ENCODE peak calls at places on chromosomes 4 and X, in seven cellular contexts. F, U, H, I, T, K and C are unnamed samples.

GRCh38 chrX:120752431-120753128 is 122.7 kb upstream of the C1GALT1C1 start:
- ATAC-seq in F (no peak), U (no peak), H (no peak), I (no peak), T (peak; percentile 48), K (no peak), C (no peak)

GRCh38 chr4:122764808-122765189 is 32.3 kb downstream of the BBS12 start:
- ATAC-seq in F (peak; percentile 56), U (no peak), H (no peak), I (no peak), T (no peak), K (peak; percentile 96), C (peak; percentile 84)

GRCh38 chr4:105060628-105061027 is 86.0 kb upstream of the TET2 start:
- ATAC-seq in F (peak; percentile 69), U (no peak), H (no peak), I (peak; percentile 21), T (no peak), K (peak; percentile 75), C (peak; percentile 71)

GRCh38 chrX:23805379-23805778 is 22.4 kb downstream of the SAT1 start:
- ATAC-seq in F (no peak), U (no peak), H (no peak), I (no peak), T (no peak), K (no peak), C (no peak)

GRCh38 chr4:1104647-1105046 is 8.7 kb downstream of the RNF212 start:
- ATAC-seq in F (no peak), U (no peak), H (no peak), I (no peak), T (no peak), K (no peak), C (no peak)

GRCh38 chr4:51895158-51895557 is 52.2 kb downstream of the DCUN1D4 start:
- ATAC-seq in F (peak; percentile 21), U (no peak), H (peak; percentile 44), I (peak; percentile 27), T (no peak), K (peak; percentile 41), C (peak; percentile 38)

GRCh38 chr4:178240891-178241290 is 798.7 kb upstream of the AGA start:
- ATAC-seq in F (no peak), U (no peak), H (no peak), I (no peak), T (no peak), K (no peak), C (no peak)

GRCh38 chrX:144075432-144075831 is 191.6 kb downstream of the UBE2NL start:
- ATAC-seq in F (no peak), U (no peak), H (no peak), I (no peak), T (no peak), K (no peak), C (no peak)

GRCh38 chr4:96099031-96099430 is 259.1 kb downstream of the PDHA2 start:
- ATAC-seq in F (no peak), U (no peak), H (peak; percentile 86), I (no peak), T (no peak), K (no peak), C (no peak)

GRCh38 chr4:100895572-100896197 is 377.9 kb upstream of the EMCN start:
- ATAC-seq in F (no peak), U (no peak), H (no peak), I (no peak), T (peak; percentile 64), K (peak; percentile 74), C (peak; percentile 78)

GRCh38 chr4:153579872-153580271 is 104.2 kb upstream of the TLR2 start:
- ATAC-seq in F (no peak), U (no peak), H (no peak), I (no peak), T (no peak), K (no peak), C (no peak)

GRCh38 chr4:54992266-54992665 is 133.1 kb downstream of the KDR start:
- ATAC-seq in F (no peak), U (no peak), H (no peak), I (no peak), T (no peak), K (no peak), C (no peak)

GRCh38 chr4:189497996-189498395 is 442.7 kb upstream of the FRG1 start:
- ATAC-seq in F (no peak), U (no peak), H (no peak), I (no peak), T (no peak), K (no peak), C (no peak)

GRCh38 chrX:15737188-15737956 is 698 bp upstream of the CA5B start:
- ATAC-seq in F (no peak), U (no peak), H (no peak), I (no peak), T (no peak), K (no peak), C (no peak)

GRCh38 chrX:123920065-123920785 is 41.3 kb upstream of the STAG2 start:
- ATAC-seq in F (no peak), U (no peak), H (no peak), I (no peak), T (no peak), K (peak; percentile 98), C (peak; percentile 84)

GRCh38 chrX:7146703-7147430 is 645 bp upstream of the STS start:
- ATAC-seq in F (peak; percentile 7), U (peak; percentile 64), H (no peak), I (no peak), T (no peak), K (peak; percentile 3), C (peak; percentile 40)

GRCh38 chr4:82469776-82470345 is 39.5 kb downstream of the ENOPH1 start:
- ATAC-seq in F (peak; percentile 90), U (no peak), H (peak; percentile 92), I (peak; percentile 68), T (no peak), K (peak; percentile 30), C (peak; percentile 35)

GRCh38 chrX:46703980-46704379 is 54.9 kb downstream of the SLC9A7 start:
- ATAC-seq in F (no peak), U (no peak), H (no peak), I (no peak), T (no peak), K (no peak), C (no peak)

GRCh38 chr4:94452476-94453300 is 946 bp downstream of the PDLIM5 start:
- ATAC-seq in F (peak; percentile 90), U (peak; percentile 73), H (peak; percentile 91), I (peak; percentile 52), T (no peak), K (no peak), C (peak; percentile 8)

GRCh38 chr4:186307916-186308315 is 41.9 kb downstream of the F11 start:
- ATAC-seq in F (peak; percentile 67), U (no peak), H (peak; percentile 36), I (no peak), T (no peak), K (no peak), C (no peak)

GRCh38 chrX:100297732-100298131 is 112.3 kb downstream of the PCDH19 start:
- ATAC-seq in F (no peak), U (no peak), H (no peak), I (no peak), T (no peak), K (no peak), C (no peak)

GRCh38 chr4:90025248-90025647 is 101.9 kb upstream of the CCSER1 start:
- ATAC-seq in F (no peak), U (no peak), H (no peak), I (no peak), T (no peak), K (no peak), C (no peak)

GRCh38 chr4:183191630-183192029 is 92.6 kb downstream of the WWC2 start:
- ATAC-seq in F (no peak), U (no peak), H (no peak), I (no peak), T (no peak), K (no peak), C (no peak)